ENCODE peak calls at places on chromosomes 5 and 9, in four cellular contexts. One of them, this sample, is unnamed.

GRCh38 chr9:95045751-95046150 is 271.8 kb downstream of the FANCC start:
- DNase-seq in stimulated activated CD4-positive, alpha-beta T cell treated with anti-CD3 and anti-CD28 coated beads, Interleukin-4, amount 100 ng/mL, for 4 hours: no peak
- DNase-seq in ovary: no peak
- DNase-seq in activated T-helper 1 cell treated with anti-CD3 and anti-CD28 coated beads, Interleukin-12 subunit alpha, Interleukin-12 subunit beta, Interleukin-2, Interleukin-4 antibody, amounts not matched to agents 30 ng/mL and 10 ng/mL and 1 ng/mL, durations not matched to agents 14 hours and 24 hours and 36 hours: no peak
- DNase-seq in this sample: no peak

GRCh38 chr9:112112941-112113399 is 62.1 kb downstream of the SUSD1 start:
- DNase-seq in stimulated activated CD4-positive, alpha-beta T cell treated with anti-CD3 and anti-CD28 coated beads, Interleukin-4, amount 100 ng/mL, for 4 hours: peak; percentile 6
- DNase-seq in ovary: no peak
- DNase-seq in activated T-helper 1 cell treated with anti-CD3 and anti-CD28 coated beads, Interleukin-12 subunit alpha, Interleukin-12 subunit beta, Interleukin-2, Interleukin-4 antibody, amounts not matched to agents 30 ng/mL and 10 ng/mL and 1 ng/mL, durations not matched to agents 14 hours and 24 hours and 36 hours: no peak
- DNase-seq in this sample: no peak

GRCh38 chr9:120477534-120478001 is 102.4 kb downstream of the CDK5RAP2 start:
- DNase-seq in stimulated activated CD4-positive, alpha-beta T cell treated with anti-CD3 and anti-CD28 coated beads, Interleukin-4, amount 100 ng/mL, for 4 hours: peak; percentile 3
- DNase-seq in ovary: peak; percentile 76
- DNase-seq in activated T-helper 1 cell treated with anti-CD3 and anti-CD28 coated beads, Interleukin-12 subunit alpha, Interleukin-12 subunit beta, Interleukin-2, Interleukin-4 antibody, amounts not matched to agents 30 ng/mL and 10 ng/mL and 1 ng/mL, durations not matched to agents 14 hours and 24 hours and 36 hours: peak; percentile 4
- DNase-seq in this sample: no peak

GRCh38 chr5:66633754-66634153 is 37.6 kb downstream of the MAST4 start:
- DNase-seq in stimulated activated CD4-positive, alpha-beta T cell treated with anti-CD3 and anti-CD28 coated beads, Interleukin-4, amount 100 ng/mL, for 4 hours: no peak
- DNase-seq in ovary: no peak
- DNase-seq in activated T-helper 1 cell treated with anti-CD3 and anti-CD28 coated beads, Interleukin-12 subunit alpha, Interleukin-12 subunit beta, Interleukin-2, Interleukin-4 antibody, amounts not matched to agents 30 ng/mL and 10 ng/mL and 1 ng/mL, durations not matched to agents 14 hours and 24 hours and 36 hours: no peak
- DNase-seq in this sample: no peak

GRCh38 chr9:101398930-101399640 is 434 bp downstream of the ZNF189 start:
- DNase-seq in stimulated activated CD4-positive, alpha-beta T cell treated with anti-CD3 and anti-CD28 coated beads, Interleukin-4, amount 100 ng/mL, for 4 hours: no peak
- DNase-seq in ovary: no peak
- DNase-seq in activated T-helper 1 cell treated with anti-CD3 and anti-CD28 coated beads, Interleukin-12 subunit alpha, Interleukin-12 subunit beta, Interleukin-2, Interleukin-4 antibody, amounts not matched to agents 30 ng/mL and 10 ng/mL and 1 ng/mL, durations not matched to agents 14 hours and 24 hours and 36 hours: no peak
- DNase-seq in this sample: no peak

GRCh38 chr5:6718161-6718681 is 5.0 kb downstream of the TENT4A start:
- DNase-seq in stimulated activated CD4-positive, alpha-beta T cell treated with anti-CD3 and anti-CD28 coated beads, Interleukin-4, amount 100 ng/mL, for 4 hours: no peak
- DNase-seq in ovary: no peak
- DNase-seq in activated T-helper 1 cell treated with anti-CD3 and anti-CD28 coated beads, Interleukin-12 subunit alpha, Interleukin-12 subunit beta, Interleukin-2, Interleukin-4 antibody, amounts not matched to agents 30 ng/mL and 10 ng/mL and 1 ng/mL, durations not matched to agents 14 hours and 24 hours and 36 hours: no peak
- DNase-seq in this sample: no peak

GRCh38 chr5:121691478-121691877 is 160.2 kb upstream of the FTMT start:
- DNase-seq in stimulated activated CD4-positive, alpha-beta T cell treated with anti-CD3 and anti-CD28 coated beads, Interleukin-4, amount 100 ng/mL, for 4 hours: no peak
- DNase-seq in ovary: no peak
- DNase-seq in activated T-helper 1 cell treated with anti-CD3 and anti-CD28 coated beads, Interleukin-12 subunit alpha, Interleukin-12 subunit beta, Interleukin-2, Interleukin-4 antibody, amounts not matched to agents 30 ng/mL and 10 ng/mL and 1 ng/mL, durations not matched to agents 14 hours and 24 hours and 36 hours: no peak
- DNase-seq in this sample: no peak

GRCh38 chr9:88976888-88977257 is 14.4 kb upstream of the S1PR3 start:
- DNase-seq in stimulated activated CD4-positive, alpha-beta T cell treated with anti-CD3 and anti-CD28 coated beads, Interleukin-4, amount 100 ng/mL, for 4 hours: no peak
- DNase-seq in ovary: no peak
- DNase-seq in activated T-helper 1 cell treated with anti-CD3 and anti-CD28 coated beads, Interleukin-12 subunit alpha, Interleukin-12 subunit beta, Interleukin-2, Interleukin-4 antibody, amounts not matched to agents 30 ng/mL and 10 ng/mL and 1 ng/mL, durations not matched to agents 14 hours and 24 hours and 36 hours: no peak
- DNase-seq in this sample: no peak

GRCh38 chr9:126564128-126564527 is 49.6 kb upstream of the LMX1B start:
- DNase-seq in stimulated activated CD4-positive, alpha-beta T cell treated with anti-CD3 and anti-CD28 coated beads, Interleukin-4, amount 100 ng/mL, for 4 hours: no peak
- DNase-seq in ovary: no peak
- DNase-seq in activated T-helper 1 cell treated with anti-CD3 and anti-CD28 coated beads, Interleukin-12 subunit alpha, Interleukin-12 subunit beta, Interleukin-2, Interleukin-4 antibody, amounts not matched to agents 30 ng/mL and 10 ng/mL and 1 ng/mL, durations not matched to agents 14 hours and 24 hours and 36 hours: no peak
- DNase-seq in this sample: no peak

GRCh38 chr5:154189819-154190651 is 498 bp upstream of the GALNT10 start:
- DNase-seq in stimulated activated CD4-positive, alpha-beta T cell treated with anti-CD3 and anti-CD28 coated beads, Interleukin-4, amount 100 ng/mL, for 4 hours: peak; percentile 75
- DNase-seq in ovary: peak; percentile 84
- DNase-seq in activated T-helper 1 cell treated with anti-CD3 and anti-CD28 coated beads, Interleukin-12 subunit alpha, Interleukin-12 subunit beta, Interleukin-2, Interleukin-4 antibody, amounts not matched to agents 30 ng/mL and 10 ng/mL and 1 ng/mL, durations not matched to agents 14 hours and 24 hours and 36 hours: peak; percentile 77
- DNase-seq in this sample: peak; percentile 73

GRCh38 chr9:130997925-130998595 is 10.9 kb upstream of the LAMC3 start:
- DNase-seq in stimulated activated CD4-positive, alpha-beta T cell treated with anti-CD3 and anti-CD28 coated beads, Interleukin-4, amount 100 ng/mL, for 4 hours: peak; percentile 19
- DNase-seq in ovary: no peak
- DNase-seq in activated T-helper 1 cell treated with anti-CD3 and anti-CD28 coated beads, Interleukin-12 subunit alpha, Interleukin-12 subunit beta, Interleukin-2, Interleukin-4 antibody, amounts not matched to agents 30 ng/mL and 10 ng/mL and 1 ng/mL, durations not matched to agents 14 hours and 24 hours and 36 hours: peak; percentile 14
- DNase-seq in this sample: no peak

GRCh38 chr9:133133680-133134418 is 12.8 kb upstream of the RALGDS start:
- DNase-seq in stimulated activated CD4-positive, alpha-beta T cell treated with anti-CD3 and anti-CD28 coated beads, Interleukin-4, amount 100 ng/mL, for 4 hours: peak; percentile 63
- DNase-seq in ovary: peak; percentile 79
- DNase-seq in activated T-helper 1 cell treated with anti-CD3 and anti-CD28 coated beads, Interleukin-12 subunit alpha, Interleukin-12 subunit beta, Interleukin-2, Interleukin-4 antibody, amounts not matched to agents 30 ng/mL and 10 ng/mL and 1 ng/mL, durations not matched to agents 14 hours and 24 hours and 36 hours: peak; percentile 91
- DNase-seq in this sample: peak; percentile 90

GRCh38 chr9:91037511-91038482 is 236.2 kb downstream of the SYK start:
- DNase-seq in stimulated activated CD4-positive, alpha-beta T cell treated with anti-CD3 and anti-CD28 coated beads, Interleukin-4, amount 100 ng/mL, for 4 hours: no peak
- DNase-seq in ovary: peak; percentile 71
- DNase-seq in activated T-helper 1 cell treated with anti-CD3 and anti-CD28 coated beads, Interleukin-12 subunit alpha, Interleukin-12 subunit beta, Interleukin-2, Interleukin-4 antibody, amounts not matched to agents 30 ng/mL and 10 ng/mL and 1 ng/mL, durations not matched to agents 14 hours and 24 hours and 36 hours: no peak
- DNase-seq in this sample: no peak

GRCh38 chr9:117763314-117763713 is 59.1 kb downstream of the TLR4 start:
- DNase-seq in stimulated activated CD4-positive, alpha-beta T cell treated with anti-CD3 and anti-CD28 coated beads, Interleukin-4, amount 100 ng/mL, for 4 hours: no peak
- DNase-seq in ovary: no peak
- DNase-seq in activated T-helper 1 cell treated with anti-CD3 and anti-CD28 coated beads, Interleukin-12 subunit alpha, Interleukin-12 subunit beta, Interleukin-2, Interleukin-4 antibody, amounts not matched to agents 30 ng/mL and 10 ng/mL and 1 ng/mL, durations not matched to agents 14 hours and 24 hours and 36 hours: no peak
- DNase-seq in this sample: no peak

GRCh38 chr5:78677777-78678668 is 29.5 kb upstream of the LHFPL2 start:
- DNase-seq in stimulated activated CD4-positive, alpha-beta T cell treated with anti-CD3 and anti-CD28 coated beads, Interleukin-4, amount 100 ng/mL, for 4 hours: no peak
- DNase-seq in ovary: peak; percentile 70
- DNase-seq in activated T-helper 1 cell treated with anti-CD3 and anti-CD28 coated beads, Interleukin-12 subunit alpha, Interleukin-12 subunit beta, Interleukin-2, Interleukin-4 antibody, amounts not matched to agents 30 ng/mL and 10 ng/mL and 1 ng/mL, durations not matched to agents 14 hours and 24 hours and 36 hours: no peak
- DNase-seq in this sample: no peak

GRCh38 chr5:62077387-62077786 is 228.6 kb upstream of the KIF2A start:
- DNase-seq in stimulated activated CD4-positive, alpha-beta T cell treated with anti-CD3 and anti-CD28 coated beads, Interleukin-4, amount 100 ng/mL, for 4 hours: no peak
- DNase-seq in ovary: no peak
- DNase-seq in activated T-helper 1 cell treated with anti-CD3 and anti-CD28 coated beads, Interleukin-12 subunit alpha, Interleukin-12 subunit beta, Interleukin-2, Interleukin-4 antibody, amounts not matched to agents 30 ng/mL and 10 ng/mL and 1 ng/mL, durations not matched to agents 14 hours and 24 hours and 36 hours: no peak
- DNase-seq in this sample: no peak

GRCh38 chr5:143187495-143187894 is 216.0 kb downstream of the NR3C1 start:
- DNase-seq in stimulated activated CD4-positive, alpha-beta T cell treated with anti-CD3 and anti-CD28 coated beads, Interleukin-4, amount 100 ng/mL, for 4 hours: no peak
- DNase-seq in ovary: no peak
- DNase-seq in activated T-helper 1 cell treated with anti-CD3 and anti-CD28 coated beads, Interleukin-12 subunit alpha, Interleukin-12 subunit beta, Interleukin-2, Interleukin-4 antibody, amounts not matched to agents 30 ng/mL and 10 ng/mL and 1 ng/mL, durations not matched to agents 14 hours and 24 hours and 36 hours: no peak
- DNase-seq in this sample: no peak

GRCh38 chr5:176647870-176648466 is 684 bp downstream of the TSPAN17 start:
- DNase-seq in stimulated activated CD4-positive, alpha-beta T cell treated with anti-CD3 and anti-CD28 coated beads, Interleukin-4, amount 100 ng/mL, for 4 hours: no peak
- DNase-seq in ovary: peak; percentile 79
- DNase-seq in activated T-helper 1 cell treated with anti-CD3 and anti-CD28 coated beads, Interleukin-12 subunit alpha, Interleukin-12 subunit beta, Interleukin-2, Interleukin-4 antibody, amounts not matched to agents 30 ng/mL and 10 ng/mL and 1 ng/mL, durations not matched to agents 14 hours and 24 hours and 36 hours: no peak
- DNase-seq in this sample: no peak

This sample was measured in stimulated activated naive CD4-positive, alpha-beta T cell treated with Interleukin-2 at 50 U/mL for 16 hours.